ENCODE peak calls at places on chromosomes 5 and 9, in five cellular contexts. P is hepatocyte, N is PC-3, Y is endothelial cell of umbilical vein, A is mammary epithelial cell. L is an unnamed sample.

GRCh38 chr5:141618030-141618803 is 583 bp downstream of the DIAPH1 start:
- DNase-seq in Y (peak; percentile 61), P (peak; percentile 81), N (peak; percentile 76), A (peak; percentile 77), L (no peak)

GRCh38 chr5:35488786-35489185 is 128.9 kb upstream of the SPEF2 start:
- DNase-seq in Y (no peak), P (no peak), N (peak; percentile 19), A (no peak), L (no peak)

GRCh38 chr5:81513982-81514381 is 120.0 kb upstream of the ACOT12 start:
- DNase-seq in Y (peak; percentile 30), N (peak; percentile 34), P (no peak), A (no peak), L (peak; percentile 34)

GRCh38 chr5:65041296-65042158 is 272.8 kb downstream of the CWC27 start:
- DNase-seq in N (peak; percentile 46), P (no peak), Y (peak; percentile 40), A (no peak), L (peak; percentile 78)

GRCh38 chr9:132703336-132703735 is 33.1 kb downstream of the GTF3C4 start:
- DNase-seq in N (peak; percentile 56), P (no peak), A (peak; percentile 7), Y (no peak), L (peak; percentile 10)

GRCh38 chr5:164012376-164012775 is 507.0 kb downstream of the MAT2B start:
- DNase-seq in P (no peak), A (no peak), N (no peak), Y (peak; percentile 17), L (peak; percentile 19)

GRCh38 chr5:155147222-155147621 is 133.7 kb downstream of the KIF4B start:
- DNase-seq in A (no peak), Y (peak; percentile 31), N (peak; percentile 7), P (peak; percentile 14), L (no peak)

GRCh38 chr5:56327810-56328209 is 94.7 kb upstream of the ANKRD55 start:
- DNase-seq in N (no peak), P (no peak), A (no peak), Y (peak; percentile 28), L (no peak)

GRCh38 chr9:4936823-4937222 is 48.2 kb upstream of the JAK2 start:
- DNase-seq in Y (no peak), P (no peak), N (no peak), A (no peak), L (no peak)

GRCh38 chr9:69900406-69900805 is 79.8 kb downstream of the CFAP95 start:
- DNase-seq in A (no peak), Y (peak; percentile 32), P (no peak), N (peak; percentile 36), L (peak; percentile 81)

GRCh38 chr5:10584714-10585113 is 20.8 kb downstream of the ANKRD33B start:
- DNase-seq in N (no peak), Y (no peak), P (no peak), A (no peak), L (no peak)

GRCh38 chr5:179766726-179767455 is 26.9 kb upstream of the LTC4S start:
- DNase-seq in P (no peak), A (no peak), Y (peak; percentile 50), N (no peak), L (peak; percentile 25)

GRCh38 chr5:72126796-72127195 is 19.5 kb downstream of the MAP1B start:
- DNase-seq in N (no peak), P (no peak), Y (no peak), A (no peak), L (no peak)

GRCh38 chr5:72122619-72123018 is 15.3 kb downstream of the MAP1B start:
- DNase-seq in A (no peak), N (no peak), P (no peak), Y (no peak), L (no peak)

GRCh38 chr5:72123764-72124163 is 16.5 kb downstream of the MAP1B start:
- DNase-seq in N (no peak), P (no peak), A (no peak), Y (no peak), L (no peak)

GRCh38 chr5:72125271-72125670 is 18.0 kb downstream of the MAP1B start:
- DNase-seq in N (no peak), Y (no peak), P (no peak), A (no peak), L (no peak)

GRCh38 chr5:72125931-72126620 is 18.8 kb downstream of the MAP1B start:
- DNase-seq in N (no peak), Y (no peak), P (no peak), A (peak; percentile 16), L (no peak)
- H3K4me2 ChIP-seq in N (peak overlapping the region; percentile 43), Y (no peak overlapping the region), P (no peak overlapping the region), A (peak overlapping the region; percentile 28), L (no peak overlapping the region)

DNA sequence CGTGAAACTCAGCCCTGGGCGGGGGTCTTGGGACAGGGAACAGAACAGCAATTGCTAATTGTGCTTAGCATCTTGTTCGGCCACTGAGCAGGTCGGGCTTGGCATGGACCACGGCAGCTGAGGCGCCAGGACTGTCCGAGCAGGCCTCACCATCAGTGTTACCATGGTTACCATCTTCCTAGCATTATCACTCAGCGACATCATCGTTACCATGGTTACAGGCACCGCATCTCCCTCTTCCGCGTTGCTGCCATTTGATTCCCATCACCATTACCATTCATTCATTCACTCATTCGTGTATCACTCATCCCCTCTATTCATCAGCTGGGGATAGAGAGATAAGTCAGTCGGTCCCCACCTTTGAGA is 81.0 kb upstream of the ZBTB43 start:
- DNase-seq in P (no peak), N (no peak), Y (no peak), A (no peak), L (no peak)
- TF ChIP-seq EZH2 in P (no peak), N (no peak), Y (peak; percentile 37), A (no peak), L (peak; percentile 48)

DNA sequence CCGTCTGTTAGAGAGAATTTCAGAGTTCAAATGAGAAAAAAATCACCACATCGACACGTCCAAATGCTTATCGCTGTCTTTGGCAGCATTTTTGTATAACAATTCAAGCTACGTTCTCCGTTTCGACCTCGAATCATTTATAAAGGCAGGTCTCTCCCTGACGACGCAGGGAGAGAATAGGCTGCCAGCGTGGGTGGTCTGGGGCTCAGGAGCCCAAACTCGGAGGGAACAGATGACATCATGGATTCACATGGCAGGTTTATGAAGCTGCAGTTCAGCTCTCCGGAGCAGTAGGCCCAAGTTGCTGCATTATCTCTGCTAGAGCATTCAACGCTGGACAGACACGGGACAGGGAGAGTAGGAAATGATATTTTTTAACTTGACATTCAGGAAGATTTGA is 139.7 kb downstream of the GAS1 start:
- DNase-seq in P (peak; percentile 66), Y (no peak), N (no peak), A (no peak), L (peak; percentile 22)
- H3K4me2 ChIP-seq in P (peak overlapping the region; percentile 50), Y (no peak overlapping the region), N (no peak overlapping the region), A (no peak overlapping the region), L (no peak overlapping the region)

GRCh38 chr5:132814441-132815294 is 1.6 kb downstream of the SOWAHA start:
- DNase-seq in P (no peak), A (no peak), N (no peak), Y (no peak), L (no peak)
- TF ChIP-seq EZH2 in P (no peak), A (no peak), N (no peak), Y (no peak), L (no peak)

GRCh38 chr9:136405481-136405880 is 4.9 kb downstream of the ENTR1 start:
- DNase-seq in A (no peak), N (no peak), P (no peak), Y (no peak), L (no peak)

GRCh38 chr9:136403915-136404800 is 4.2 kb upstream of the SNAPC4 start:
- DNase-seq in N (no peak), P (no peak), Y (no peak), A (no peak), L (no peak)

GRCh38 chr9:136404801-136405136 is 4.8 kb upstream of the SNAPC4 start:
- DNase-seq in Y (no peak), P (no peak), N (no peak), A (no peak), L (no peak)

GRCh38 chr9:136402067-136402466 is 2.1 kb upstream of the SNAPC4 start:
- DNase-seq in A (no peak), Y (no peak), P (no peak), N (no peak), L (no peak)

DNA sequence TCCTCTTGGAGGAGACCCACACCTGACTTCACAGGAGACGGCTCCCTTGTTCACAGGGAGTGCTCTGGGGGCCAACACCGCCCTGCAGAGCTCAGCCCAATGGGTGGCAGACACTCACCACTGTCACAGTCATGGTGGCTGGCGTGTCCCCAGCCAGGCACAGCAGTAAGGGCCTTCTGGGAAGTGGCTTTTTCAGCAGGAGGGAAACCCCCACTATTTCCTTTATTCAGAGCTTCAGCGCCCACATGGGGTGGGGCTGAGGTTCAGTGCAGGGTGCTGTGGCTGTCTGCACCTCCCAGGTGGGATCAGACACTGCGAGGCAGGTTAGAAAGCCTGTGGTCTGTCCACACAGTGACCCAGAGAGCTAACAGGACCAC is 3.6 kb upstream of the SNAPC4 start:
- DNase-seq in A (no peak), P (no peak), Y (no peak), N (no peak), L (no peak)
- H3K4me2 ChIP-seq in A (no peak overlapping the region), P (no peak overlapping the region), Y (no peak overlapping the region), N (no peak overlapping the region), L (no peak overlapping the region)

GRCh38 chr5:88691945-88692868 is 190.8 kb downstream of the MEF2C start:
- DNase-seq in P (no peak), A (no peak), Y (no peak), N (peak; percentile 20), L (peak; percentile 45)

GRCh38 chr5:88688242-88688959 is 194.6 kb downstream of the MEF2C start:
- DNase-seq in A (no peak), P (no peak), Y (no peak), N (no peak), L (no peak)

GRCh38 chr5:88688981-88689661 is 193.9 kb downstream of the MEF2C start:
- DNase-seq in Y (no peak), A (no peak), P (no peak), N (no peak), L (no peak)

GRCh38 chr5:88690619-88691560 is 192.1 kb downstream of the MEF2C start:
- DNase-seq in Y (peak; percentile 72), A (peak; percentile 32), N (peak; percentile 66), P (peak; percentile 84), L (peak; percentile 66)

GRCh38 chr5:88689662-88690351 is 193.2 kb downstream of the MEF2C start:
- DNase-seq in Y (no peak), A (no peak), N (no peak), P (no peak), L (peak; percentile 77)
- TF ChIP-seq EZH2 in Y (peak; percentile 80), A (peak; percentile 46), N (no peak), P (peak; percentile 79), L (peak; percentile 78)

DNA sequence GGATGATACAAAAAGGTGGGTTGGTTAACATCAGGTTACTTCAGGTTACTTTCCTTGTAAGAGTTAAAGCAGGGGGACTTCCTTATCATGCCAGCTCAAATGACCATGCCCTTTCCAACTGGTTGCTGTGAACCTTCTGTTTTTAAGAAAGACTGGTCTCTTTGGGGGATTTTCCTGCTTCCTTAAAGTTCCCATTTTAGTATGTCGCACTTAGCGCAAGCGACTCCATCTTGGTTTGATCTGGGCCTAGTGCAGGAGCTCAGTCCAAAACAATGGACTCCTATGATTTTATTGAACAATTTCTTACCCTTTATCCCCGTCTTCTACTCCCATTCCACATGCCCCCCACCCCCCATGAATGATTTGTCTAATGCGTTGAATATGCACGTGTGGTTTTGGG is 169.8 kb downstream of the INSYN2B start:
- DNase-seq in Y (no peak), P (no peak), A (no peak), N (no peak), L (no peak)
- H3K4me2 ChIP-seq in Y (no peak overlapping the region), P (no peak overlapping the region), A (no peak overlapping the region), N (no peak overlapping the region), L (no peak overlapping the region)

L was measured in fibroblast of lung.